ENCODE peak calls at places on chromosomes 4 and X, in seven cellular contexts. Y, T, A, I, W, Q and K are unnamed samples.

GRCh38 chr4:145216532-145216931 is 36.1 kb upstream of the OTUD4 start:
- DNase-seq in A (peak; percentile 64), T (no peak), Y (no peak), W (no peak), Q (no peak), I (no peak), K (no peak)

GRCh38 chrX:104130808-104131207 is 18.5 kb downstream of the ZCCHC18 start:
- DNase-seq in A (no peak), Y (no peak), W (no peak), I (no peak), Q (no peak), T (no peak), K (no peak)

GRCh38 chr4:71212216-71212615 is 126.6 kb upstream of the SLC4A4 start:
- DNase-seq in Q (no peak), Y (no peak), I (no peak), T (no peak), A (no peak), W (no peak), K (no peak)

GRCh38 chrX:46628406-46629371 is 55.1 kb downstream of the CHST7 start:
- DNase-seq in W (no peak), Q (no peak), T (peak; percentile 43), I (peak; percentile 14), Y (no peak), A (peak; percentile 5), K (no peak)

GRCh38 chr4:113773014-113773413 is 11.5 kb upstream of the CAMK2D start:
- DNase-seq in T (no peak), A (no peak), I (no peak), Q (no peak), W (no peak), Y (no peak), K (no peak)

GRCh38 chr4:168610911-168611530 is 114.2 kb downstream of the PALLD start:
- DNase-seq in T (no peak), W (no peak), Q (no peak), I (no peak), Y (no peak), A (no peak), K (no peak)

GRCh38 chrX:74318672-74319071 is 14.7 kb downstream of the ZCCHC13 start:
- DNase-seq in T (no peak), W (no peak), Y (no peak), I (no peak), A (no peak), Q (peak; percentile 24), K (peak; percentile 26)

GRCh38 chr4:186029731-186030421 is 39.1 kb upstream of the TLR3 start:
- DNase-seq in I (peak; percentile 54), Q (peak; percentile 62), T (peak; percentile 84), A (no peak), W (peak; percentile 90), Y (peak; percentile 94), K (peak; percentile 36)

GRCh38 chr4:57342406-57342805 is 232.2 kb upstream of the IGFBP7 start:
- DNase-seq in Y (no peak), A (no peak), W (no peak), T (no peak), I (no peak), Q (no peak), K (no peak)

GRCh38 chr4:78169728-78170127 is 112.6 kb downstream of the FRAS1 start:
- DNase-seq in I (no peak), T (no peak), Q (no peak), Y (no peak), W (no peak), A (no peak), K (no peak)

GRCh38 chr4:67638157-67638556 is 62.8 kb downstream of the UBA6 start:
- DNase-seq in Y (no peak), W (no peak), I (no peak), A (no peak), T (no peak), Q (no peak), K (no peak)

GRCh38 chrX:47145408-47146120 is 543 bp downstream of the RBM10 start:
- DNase-seq in W (no peak), I (no peak), Q (no peak), A (peak; percentile 61), Y (no peak), T (no peak), K (peak; percentile 27)

GRCh38 chrX:81263067-81263466 is 61.2 kb downstream of the SH3BGRL start:
- DNase-seq in T (no peak), Y (no peak), I (no peak), W (no peak), A (no peak), Q (no peak), K (no peak)

GRCh38 chr4:127997534-127998388 is 32.6 kb downstream of the ABHD18 start:
- DNase-seq in A (peak; percentile 66), Q (no peak), I (no peak), Y (no peak), W (no peak), T (no peak), K (no peak)

GRCh38 chrX:68912113-68912980 is 83.5 kb downstream of the EFNB1 start:
- DNase-seq in T (no peak), W (no peak), Q (peak; percentile 58), A (no peak), Y (no peak), I (no peak), K (no peak)

GRCh38 chr4:103091601-103092223 is 7.9 kb downstream of the BDH2 start:
- DNase-seq in I (no peak), Q (peak; percentile 61), Y (no peak), T (peak; percentile 35), W (no peak), A (peak; percentile 88), K (peak; percentile 32)

GRCh38 chr4:120052840-120053239 is 13.8 kb downstream of the MAD2L1 start:
- DNase-seq in A (no peak), Q (peak; percentile 71), I (peak; percentile 63), Y (peak; percentile 82), W (no peak), T (peak; percentile 28), K (peak; percentile 26)

GRCh38 chr4:13920901-13921300 is 293.4 kb upstream of the BOD1L1 start:
- DNase-seq in I (no peak), W (no peak), T (peak; percentile 49), Y (no peak), A (no peak), Q (peak; percentile 73), K (peak; percentile 20)

GRCh38 chrX:135308345-135308855 is 880 bp upstream of the ETDC start:
- DNase-seq in I (no peak), Q (no peak), A (no peak), T (no peak), Y (no peak), W (no peak), K (no peak)

GRCh38 chr4:108693819-108694218 is 43.4 kb downstream of the OSTC start:
- DNase-seq in I (no peak), Q (no peak), W (no peak), Y (no peak), T (no peak), A (no peak), K (no peak)

GRCh38 chr4:66123195-66123594 is 452.9 kb upstream of the EPHA5 start:
- DNase-seq in I (no peak), A (no peak), Q (no peak), Y (no peak), T (no peak), W (no peak), K (no peak)

GRCh38 chrX:135688137-135688536 is 25.3 kb upstream of the CT45A1 start:
- DNase-seq in T (no peak), Q (no peak), A (no peak), W (no peak), I (no peak), Y (no peak), K (no peak)

GRCh38 chrX:103175944-103176753 is 38.8 kb upstream of the BEX4 start:
- DNase-seq in A (peak; percentile 19), Y (peak; percentile 82), I (no peak), T (peak; percentile 23), Q (peak; percentile 67), W (no peak), K (peak; percentile 62)

GRCh38 chr4:38082424-38083374 is 122.5 kb downstream of the PTTG2 start:
- DNase-seq in A (no peak), T (no peak), I (no peak), W (no peak), Y (no peak), Q (no peak), K (no peak)
- H3K4me1 ChIP-seq in A (no peaks in the 10 kb centered on the region), T (peaks cover 61% of the 10 kb centered on the region), I (peaks cover 55% of the 10 kb centered on the region), W (no peaks in the 10 kb centered on the region), Y (peaks cover 12% of the 10 kb centered on the region), Q (peaks cover 64% of the 10 kb centered on the region), K (peaks cover 12% of the 10 kb centered on the region)

DNA sequence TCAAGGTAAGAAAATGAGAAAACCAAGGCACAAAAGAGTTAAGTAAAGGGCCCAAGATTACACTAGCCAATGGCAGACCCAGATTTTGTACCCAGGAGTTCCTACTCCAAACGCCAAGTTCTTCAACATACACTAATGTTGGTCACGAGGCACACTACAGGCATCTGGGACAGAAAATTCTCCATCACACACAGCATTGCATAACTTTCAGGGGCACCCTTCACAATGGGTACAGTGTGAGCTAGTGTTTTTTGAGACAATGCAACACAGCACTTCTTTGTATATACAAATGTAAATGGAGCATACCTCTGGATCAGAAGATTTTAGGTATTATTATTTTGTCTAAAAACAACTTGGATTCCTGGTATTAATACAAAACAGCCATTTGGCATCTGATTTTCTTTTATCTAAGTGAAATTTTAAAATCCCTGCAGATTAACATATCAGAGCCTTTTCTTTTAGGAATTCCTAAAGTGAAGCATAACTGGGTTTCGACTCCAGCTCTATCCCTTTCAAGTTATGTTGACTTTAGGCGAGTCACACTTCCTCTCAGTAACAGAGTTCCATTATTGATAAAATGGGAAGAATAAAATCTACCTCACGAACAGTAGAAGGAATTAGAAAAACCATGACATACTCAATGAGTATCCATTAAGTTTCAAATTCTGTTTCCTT is 41.1 kb downstream of the ADGRA3 start:
- DNase-seq in I (no peak), Q (no peak), A (no peak), T (no peak), W (no peak), Y (no peak), K (no peak)
- H3K4me1 ChIP-seq in I (peaks cover 7% of the 10 kb centered on the region), Q (peaks cover 19% of the 10 kb centered on the region), A (no peaks in the 10 kb centered on the region), T (peaks cover 11% of the 10 kb centered on the region), W (no peaks in the 10 kb centered on the region), Y (peaks cover 4% of the 10 kb centered on the region), K (peaks cover 7% of the 10 kb centered on the region)

GRCh38 chr4:48268956-48269860 is at the start of gene TEC:
- DNase-seq in Y (peak; percentile 84), Q (peak; percentile 62), A (peak; percentile 34), T (peak; percentile 74), I (peak; percentile 14), W (no peak), K (peak; percentile 66)
- H3K4me1 ChIP-seq in Y (no peaks in the 10 kb centered on the region), Q (peaks cover 3% of the 10 kb centered on the region), A (peaks cover 14% of the 10 kb centered on the region), T (peaks cover 8% of the 10 kb centered on the region), I (peaks cover 3% of the 10 kb centered on the region), W (no peaks in the 10 kb centered on the region), K (no peaks in the 10 kb centered on the region)

DNA sequence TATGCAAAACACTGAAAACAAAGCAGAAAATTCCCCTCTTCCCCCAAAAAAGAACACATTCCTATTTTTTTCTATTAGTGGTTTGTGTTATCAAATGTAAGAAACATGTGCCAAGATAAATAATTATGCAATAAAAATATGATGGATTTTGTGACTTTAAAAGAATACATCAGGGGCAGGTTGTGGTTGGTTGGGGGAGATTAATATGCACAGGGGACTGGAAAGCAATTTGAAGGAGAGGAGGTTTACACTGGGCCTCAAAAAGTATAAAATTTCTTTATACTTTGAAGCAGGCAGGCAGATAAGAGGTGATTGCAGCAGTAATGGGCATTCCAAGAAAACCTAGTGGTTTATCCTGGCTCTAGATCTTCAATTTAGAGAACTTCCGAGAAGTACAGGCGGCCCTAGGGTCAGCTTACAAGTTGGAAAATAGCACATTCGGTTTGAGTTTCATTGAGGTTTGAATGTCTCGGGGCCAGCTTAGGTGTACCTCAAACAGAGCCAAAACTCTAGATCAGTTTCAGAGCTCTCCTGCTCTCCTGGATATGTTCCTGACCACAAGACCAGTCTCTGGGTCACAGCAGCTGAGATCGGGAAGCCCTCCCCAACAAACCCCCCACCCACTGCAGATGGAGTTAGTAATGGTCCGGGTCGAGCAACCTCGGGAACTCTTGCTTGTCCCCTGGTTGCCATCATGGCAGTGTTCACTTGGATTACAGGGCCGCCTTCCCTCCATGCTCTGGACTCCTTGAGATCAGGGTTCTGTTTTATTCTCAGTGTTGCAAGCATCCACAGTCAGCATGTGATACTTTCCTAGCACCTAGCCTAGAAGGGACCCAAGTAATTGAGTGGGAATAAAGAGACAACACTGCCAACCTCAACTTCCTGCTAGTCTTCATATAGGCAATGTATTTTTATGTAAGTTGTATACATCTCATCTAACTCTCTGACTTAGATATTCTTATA is 112.1 kb upstream of the DDIT4L start:
- DNase-seq in Q (no peak), I (no peak), W (no peak), T (no peak), Y (peak; percentile 49), A (no peak), K (no peak)
- H3K4me1 ChIP-seq in Q (no peaks in the 10 kb centered on the region), I (peaks cover 22% of the 10 kb centered on the region), W (no peaks in the 10 kb centered on the region), T (peaks cover 10% of the 10 kb centered on the region), Y (peaks cover 5% of the 10 kb centered on the region), A (no peaks in the 10 kb centered on the region), K (no peaks in the 10 kb centered on the region)